ENCODE peak calls at places on chromosomes 4 and X, in eight cellular contexts. L, H, S, Z, V, I, R and W are unnamed samples.
A peak's percentile ranks its signal among the peaks of the same experiment; 100 is the strongest.

GRCh38 chr4:183905593-183906485 is 732 bp downstream of the STOX2 start:
- DNase-seq in L (peak; percentile 67), H (no peak), S (peak; percentile 72), Z (no peak), V (no peak), I (no peak), R (peak; percentile 16), W (peak; percentile 50)

GRCh38 chr4:76677571-76678326 is 220.2 kb downstream of the SOWAHB start:
- DNase-seq in L (no peak), H (no peak), S (no peak), Z (no peak), V (no peak), I (no peak), R (no peak), W (no peak)

GRCh38 chr4:41977709-41978108 is 3.8 kb upstream of the DCAF4L1 start:
- DNase-seq in L (no peak), H (no peak), S (no peak), Z (no peak), V (peak; percentile 62), I (no peak), R (peak; percentile 52), W (no peak)

GRCh38 chr4:182465114-182465513 is 221.9 kb downstream of the TENM3 start:
- DNase-seq in L (no peak), H (no peak), S (no peak), Z (no peak), V (no peak), I (no peak), R (no peak), W (no peak)

GRCh38 chrX:39809326-39809725 is 288.4 kb downstream of the BCOR start:
- DNase-seq in L (no peak), H (no peak), S (no peak), Z (no peak), V (no peak), I (no peak), R (peak; percentile 87), W (no peak)

GRCh38 chr4:30917946-30918345 is 197.8 kb downstream of the PCDH7 start:
- DNase-seq in L (no peak), H (no peak), S (no peak), Z (no peak), V (no peak), I (no peak), R (no peak), W (no peak)

GRCh38 chr4:137892134-137892533 is 350.0 kb downstream of the SLC7A11 start:
- DNase-seq in L (no peak), H (no peak), S (no peak), Z (no peak), V (no peak), I (no peak), R (no peak), W (no peak)

GRCh38 chr4:61199869-61200194 is 294 bp upstream of the ADGRL3 start:
- DNase-seq in L (no peak), H (no peak), S (no peak), Z (no peak), V (no peak), I (no peak), R (no peak), W (no peak)

GRCh38 chr4:41320278-41320677 is 63.5 kb downstream of the UCHL1 start:
- DNase-seq in L (no peak), H (no peak), S (no peak), Z (no peak), V (no peak), I (no peak), R (no peak), W (no peak)